ENCODE peak calls at places on chromosome 19, in five cellular contexts. L, C, R, Y and S are unnamed samples.

GRCh38 chr19:54196514-54196913 is 4.1 kb upstream of the RPS9 start:
- DNase-seq in R (no peak), L (no peak), Y (no peak), C (no peak), S (no peak)

GRCh38 chr19:47022541-47023447 is 3.2 kb downstream of the NPAS1 start:
- DNase-seq in L (no peak), Y (peak), R (no peak), C (no peak), S (no peak)

GRCh38 chr19:45473366-45474190 is 5.8 kb downstream of the FOSB start:
- DNase-seq in L (no peak), C (no peak), R (no peak), Y (no peak), S (peak)

GRCh38 chr19:6412111-6412999 is 12.3 kb downstream of the KHSRP start:
- DNase-seq in L (peak), R (no peak), C (no peak), Y (peak), S (no peak)

GRCh38 chr19:33282036-33282686 is 20.2 kb downstream of the CEBPA start:
- DNase-seq in L (no peak), C (no peak), Y (no peak), R (no peak), S (no peak)

GRCh38 chr19:47471733-47472457 is at the start of gene SLC8A2:
- DNase-seq in Y (peak), L (peak), R (no peak), C (peak), S (peak)

GRCh38 chr19:18967358-18968146 is 26.5 kb upstream of the HOMER3 start:
- DNase-seq in C (no peak), R (peak), Y (no peak), L (peak), S (no peak)

GRCh38 chr19:10037367-10037766 is 24.1 kb downstream of the RDH8 start:
- DNase-seq in Y (no peak), C (no peak), L (no peak), R (no peak), S (no peak)

GRCh38 chr19:36340786-36341386 is 38.1 kb downstream of the ZFP14 start:
- DNase-seq in L (no peak), Y (no peak), R (no peak), C (no peak), S (no peak)

GRCh38 chr19:29247912-29248311 is 35.0 kb upstream of the UQCRFS1 start:
- DNase-seq in Y (no peak), L (no peak), C (no peak), R (peak), S (no peak)

GRCh38 chr19:3617463-3617862 is 9.1 kb downstream of the CACTIN start:
- DNase-seq in R (no peak), C (no peak), L (peak), Y (no peak), S (no peak)

GRCh38 chr19:10009714-10010224 is 535 bp downstream of the COL5A3 start:
- DNase-seq in L (no peak), R (no peak), Y (no peak), C (no peak), S (no peak)